ENCODE peak calls at places on chromosomes 13 and 19, in nine cellular contexts. L, K, J, T, B, V, D, I and Z are unnamed samples.

GRCh38 chr13:30178976-30179375 is 128.4 kb downstream of the KATNAL1 start:
- DNase-seq in V (no peak), B (no peak), T (no peak), I (no peak), J (no peak), L (no peak), K (no peak), D (no peak), Z (no peak)

GRCh38 chr19:43570174-43570791 is 5.0 kb downstream of the XRCC1 start:
- DNase-seq in I (no peak), J (no peak), B (no peak), T (no peak), D (no peak), L (no peak), K (no peak), V (no peak), Z (no peak)

GRCh38 chr13:24463078-24463477 is 49.5 kb downstream of the PARP4 start:
- DNase-seq in J (no peak), T (no peak), D (no peak), B (no peak), L (no peak), I (no peak), K (no peak), V (no peak), Z (no peak)

GRCh38 chr19:10007366-10007765 is 2.9 kb downstream of the COL5A3 start:
- DNase-seq in I (peak), V (no peak), T (no peak), D (no peak), L (no peak), B (no peak), J (no peak), K (peak), Z (no peak)

GRCh38 chr19:35008891-35009341 is 8.8 kb downstream of the GRAMD1A start:
- DNase-seq in D (no peak), I (peak), V (no peak), T (no peak), K (no peak), B (no peak), J (no peak), L (no peak), Z (no peak)

GRCh38 chr13:45527699-45528462 is 63.1 kb downstream of the COG3 start:
- DNase-seq in L (no peak), I (no peak), V (no peak), D (no peak), K (no peak), J (no peak), T (no peak), B (peak), Z (no peak)

GRCh38 chr13:48531416-48532145 is 1.3 kb downstream of the RCBTB2 start:
- DNase-seq in I (peak), D (peak), K (no peak), J (no peak), V (no peak), T (no peak), L (no peak), B (no peak), Z (no peak)

GRCh38 chr19:30911491-30911890 is 437.7 kb downstream of the TSHZ3 start:
- DNase-seq in J (no peak), K (no peak), V (no peak), I (no peak), B (no peak), D (no peak), T (no peak), L (no peak), Z (no peak)

DNA sequence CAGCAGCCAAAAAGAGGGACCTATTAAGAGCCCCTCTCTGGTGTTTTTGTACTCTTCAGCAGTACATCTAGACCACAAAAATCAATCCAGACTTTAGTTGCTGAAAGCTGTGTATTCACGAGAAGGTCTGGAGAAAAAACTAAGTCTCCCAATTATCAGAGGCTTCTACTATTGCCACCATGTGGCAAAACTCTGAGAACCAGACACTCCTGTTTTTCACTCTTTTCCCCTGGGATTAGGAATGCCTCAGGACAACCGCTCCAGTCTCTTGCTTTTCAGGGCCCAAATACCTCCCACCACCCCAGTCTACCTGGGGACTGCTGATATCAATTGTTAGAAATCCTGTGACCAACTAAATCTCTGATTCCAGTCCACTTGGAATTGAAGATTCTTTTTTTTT is 30.1 kb upstream of the OBI1 start:
- DNase-seq in T (no peak), I (no peak), J (no peak), K (no peak), B (peak), V (no peak), D (no peak), L (no peak), Z (no peak)
- TF ChIP-seq CTCF in T (no peak), I (peak), J (no peak), K (no peak), B (peak), V (no peak), D (no peak), L (no peak), Z (no peak)

GRCh38 chr13:111528513-111528912 is 208.1 kb downstream of the TEX29 start:
- DNase-seq in T (no peak), K (no peak), I (no peak), B (no peak), V (no peak), J (no peak), D (no peak), L (no peak), Z (no peak)

GRCh38 chr13:111532111-111532510 is 211.7 kb downstream of the TEX29 start:
- DNase-seq in B (no peak), V (no peak), K (no peak), J (no peak), D (no peak), I (no peak), T (no peak), L (no peak), Z (no peak)

GRCh38 chr13:111530137-111530536 is 209.7 kb downstream of the TEX29 start:
- DNase-seq in I (no peak), V (no peak), L (no peak), J (no peak), T (no peak), D (no peak), K (no peak), B (no peak), Z (no peak)

GRCh38 chr13:111533900-111534645 is 213.6 kb downstream of the TEX29 start:
- DNase-seq in I (no peak), D (no peak), L (no peak), T (no peak), V (no peak), J (no peak), B (no peak), K (no peak), Z (no peak)

DNA sequence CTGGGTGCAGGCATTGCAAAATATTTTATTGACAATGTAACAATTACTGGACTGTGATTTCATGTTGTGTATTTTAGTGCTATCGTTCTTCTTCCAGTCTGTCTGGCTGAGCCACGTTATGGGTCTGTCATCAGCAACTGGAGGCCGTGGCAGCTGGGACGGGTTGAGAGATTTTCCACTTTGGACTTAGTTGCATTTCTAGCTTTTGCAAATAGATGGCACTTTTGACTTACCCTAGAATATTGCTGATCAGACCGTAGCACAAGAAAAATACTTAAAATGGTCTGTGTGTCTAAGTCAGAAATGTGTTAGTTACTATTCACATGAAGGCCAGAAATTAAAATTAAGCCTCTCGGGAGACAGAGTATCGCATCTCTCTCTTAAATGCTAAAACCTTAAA is 211.1 kb downstream of the TEX29 start:
- DNase-seq in T (no peak), B (peak), V (no peak), J (no peak), D (no peak), K (peak), I (no peak), L (no peak), Z (no peak)
- TF ChIP-seq CTCF in T (no peak), B (peak), V (no peak), J (no peak), D (no peak), K (no peak), I (no peak), L (no peak), Z (no peak)

DNA sequence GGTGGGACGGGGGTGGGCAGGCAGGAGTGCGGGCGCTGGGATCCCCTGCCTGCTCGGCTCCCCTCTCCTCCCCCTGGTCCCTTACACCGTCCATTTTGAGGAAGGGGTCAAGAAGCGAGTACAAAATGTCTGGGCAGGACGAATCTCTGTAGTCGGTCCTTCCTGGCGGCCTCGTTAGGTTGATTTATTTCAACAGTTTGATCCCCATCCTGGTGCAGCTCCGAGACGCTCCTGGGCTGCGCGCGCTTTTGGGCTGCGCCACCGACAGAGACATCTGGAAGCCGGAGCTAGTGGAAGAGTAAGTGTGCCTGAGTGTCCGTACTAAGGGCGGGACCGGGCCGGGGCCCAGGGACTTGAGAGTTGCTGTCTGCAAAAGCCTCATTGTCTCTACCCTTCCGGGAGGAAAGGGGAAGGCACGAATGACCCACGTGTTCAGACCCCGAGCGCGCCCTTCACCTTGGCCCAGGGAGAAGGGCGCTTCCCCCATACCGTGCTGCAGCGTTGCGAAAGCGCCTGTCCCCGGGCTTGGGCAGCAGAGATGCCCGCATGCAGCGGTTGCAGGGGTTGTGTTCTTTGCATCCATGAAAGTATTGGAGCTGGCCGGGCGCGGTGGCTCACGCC is 1.8 kb downstream of the ZNF114 start:
- DNase-seq in J (peak), V (peak), B (peak), T (peak), D (peak), L (peak), I (peak), K (peak), Z (peak)
- TF ChIP-seq CTCF in J (no peak), V (no peak), B (no peak), T (no peak), D (no peak), L (no peak), I (no peak), K (no peak), Z (no peak)

GRCh38 chr13:97344250-97345175 is 89.5 kb upstream of the RAP2A start:
- DNase-seq in I (peak), L (peak), T (no peak), B (peak), V (peak), D (no peak), J (no peak), K (peak), Z (peak)
- TF ChIP-seq CTCF in I (peak), L (peak), T (peak), B (peak), V (peak), D (peak), J (peak), K (peak), Z (peak)

DNA sequence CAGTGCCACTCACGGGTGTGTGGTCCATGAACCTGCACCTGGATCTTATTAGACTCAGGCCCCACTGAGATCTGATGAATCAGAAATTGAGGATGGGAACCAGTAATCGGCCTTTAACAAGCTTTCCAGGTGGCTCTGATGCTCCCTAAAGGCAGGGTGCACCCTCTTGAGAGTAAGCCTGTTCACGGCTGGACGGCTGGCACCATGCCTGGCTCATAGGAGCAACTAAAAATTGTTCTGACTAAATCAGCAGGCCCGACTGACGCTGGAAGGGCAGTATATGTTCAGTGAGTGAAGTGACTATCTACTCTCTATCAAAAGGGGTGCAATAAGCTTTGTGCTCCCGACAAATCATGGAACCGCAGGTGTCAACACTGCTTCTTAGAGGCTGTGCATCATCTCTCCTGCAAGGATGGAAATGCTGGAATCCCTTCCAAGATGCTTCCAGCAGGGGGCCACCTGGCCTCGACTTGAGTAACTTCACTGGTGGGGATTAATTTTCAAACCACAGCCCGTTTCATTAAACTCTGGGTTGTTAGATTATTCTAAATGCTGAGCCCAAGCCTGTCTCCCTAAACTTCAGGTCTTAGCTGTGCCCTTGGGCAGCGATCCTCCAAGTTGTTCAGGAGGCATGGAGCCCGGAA is 28.4 kb downstream of the TMTC4 start:
- DNase-seq in T (no peak), V (peak), J (no peak), L (no peak), I (peak), B (peak), K (peak), D (no peak), Z (peak)
- TF ChIP-seq CTCF in T (peak), V (peak), J (no peak), L (peak), I (peak), B (peak), K (peak), D (peak), Z (peak)

GRCh38 chr13:22698477-22698876 is 482.3 kb upstream of the SGCG start:
- DNase-seq in B (no peak), K (no peak), T (no peak), J (no peak), V (no peak), L (no peak), I (no peak), D (no peak), Z (no peak)
- TF ChIP-seq CTCF in B (no peak), K (no peak), T (no peak), J (no peak), V (no peak), L (no peak), I (no peak), D (no peak), Z (no peak)